ENCODE peak calls at places on chromosomes 12 and 14, in five cellular contexts. Z, E, L, T and H are unnamed samples.

GRCh38 chr12:53944907-53945847 is 6.5 kb downstream of the HOXC13 start:
- DNase-seq in Z (no peak), E (no peak), L (no peak), T (no peak), H (no peak)

GRCh38 chr12:52871291-52871961 is 22.6 kb upstream of the KRT78 start:
- DNase-seq in Z (no peak), E (peak), L (no peak), T (no peak), H (no peak)

GRCh38 chr12:101940400-101940950 is 63.1 kb downstream of the DRAM1 start:
- DNase-seq in Z (no peak), E (no peak), L (no peak), T (no peak), H (no peak)

GRCh38 chr12:46217686-46218508 is 50.9 kb downstream of the SLC38A1 start:
- DNase-seq in Z (no peak), E (peak), L (peak), T (peak), H (peak)

GRCh38 chr12:64036414-64036813 is 185.7 kb downstream of the KICS2 start:
- DNase-seq in Z (no peak), E (no peak), L (no peak), T (no peak), H (no peak)

GRCh38 chr12:124286946-124287345 is 7.9 kb upstream of the RFLNA start:
- DNase-seq in Z (no peak), E (no peak), L (no peak), T (no peak), H (no peak)

GRCh38 chr12:100279159-100279558 is 12.2 kb downstream of the SCYL2 start:
- DNase-seq in Z (no peak), E (no peak), L (no peak), T (no peak), H (no peak)

GRCh38 chr12:6818246-6819006 is 3.2 kb upstream of the GPR162 start:
- DNase-seq in Z (no peak), E (peak), L (no peak), T (no peak), H (no peak)

GRCh38 chr12:47188576-47189441 is 109.0 kb upstream of the AMIGO2 start:
- DNase-seq in Z (no peak), E (peak), L (no peak), T (no peak), H (no peak)

GRCh38 chr14:101460986-101461750 is 100.1 kb upstream of the DIO3 start:
- DNase-seq in Z (no peak), E (peak), L (no peak), T (no peak), H (no peak)

GRCh38 chr12:44930972-44931600 is 55.0 kb upstream of the NELL2 start:
- DNase-seq in Z (no peak), E (peak), L (no peak), T (no peak), H (peak)

GRCh38 chr14:34234258-34234657 is 227.8 kb downstream of the SPTSSA start:
- DNase-seq in Z (no peak), E (no peak), L (no peak), T (no peak), H (no peak)

GRCh38 chr12:120261951-120262851 is 3.3 kb downstream of the PXN start:
- DNase-seq in Z (no peak), E (no peak), L (no peak), T (no peak), H (no peak)

GRCh38 chr14:44428239-44428924 is 78.7 kb downstream of the FSCB start:
- DNase-seq in Z (no peak), E (no peak), L (no peak), T (no peak), H (no peak)

GRCh38 chr14:50122291-50122690 is 5.9 kb upstream of the VCPKMT start:
- DNase-seq in Z (no peak), E (no peak), L (no peak), T (no peak), H (no peak)

GRCh38 chr14:29354446-29354845 is 573.2 kb downstream of the PRKD1 start:
- DNase-seq in Z (no peak), E (no peak), L (no peak), T (no peak), H (no peak)

GRCh38 chr12:8960185-8960584 is 10.7 kb upstream of the M6PR start:
- DNase-seq in Z (no peak), E (no peak), L (no peak), T (no peak), H (no peak)

GRCh38 chr12:132377147-132377546 is 47.8 kb upstream of the GALNT9 start:
- DNase-seq in Z (no peak), E (no peak), L (no peak), T (no peak), H (no peak)

GRCh38 chr14:31326111-31326510 is 94.2 kb downstream of the HEATR5A start:
- DNase-seq in Z (no peak), E (no peak), L (no peak), T (no peak), H (peak)

GRCh38 chr14:68768316-68768715 is 24.6 kb downstream of the ZFP36L1 start:
- DNase-seq in Z (no peak), E (no peak), L (no peak), T (no peak), H (no peak)

GRCh38 chr12:122527478-122527944 is 462 bp downstream of the KNTC1 start:
- DNase-seq in Z (peak), E (peak), L (no peak), T (no peak), H (peak)